ENCODE peak calls at places on chromosomes 7 and 10, in six cellular contexts. H is neural progenitor cell, X is PC-9, M is left ventricle myocardium inferior, R is ovary, L is A549. U is an unnamed sample.

GRCh38 chr7:1679966-1680730 is 10.1 kb downstream of the ELFN1 start:
- DNase-seq in H (no peak), X (no peak), M (no peak), R (no peak), L (no peak), U (no peak)

GRCh38 chr7:16354573-16354972 is 66.8 kb downstream of the CRPPA start:
- DNase-seq in H (no peak), X (no peak), M (no peak), R (no peak), L (no peak), U (no peak)

GRCh38 chr7:99955247-99955646 is 20.6 kb downstream of the AZGP1 start:
- DNase-seq in H (no peak), X (peak; percentile 79), M (no peak), R (no peak), L (no peak), U (no peak)

GRCh38 chr10:108791794-108792474 is 1131.4 kb downstream of the XPNPEP1 start:
- DNase-seq in H (no peak), X (no peak), M (no peak), R (no peak), L (no peak), U (no peak)

GRCh38 chr10:102280397-102281015 is 35.2 kb downstream of the GBF1 start:
- DNase-seq in H (no peak), X (no peak), M (peak; percentile 37), R (no peak), L (no peak), U (no peak)

GRCh38 chr7:148262721-148263229 is 327.8 kb upstream of the C7orf33 start:
- DNase-seq in H (peak; percentile 78), X (peak; percentile 60), M (peak; percentile 58), R (peak; percentile 82), L (peak; percentile 56), U (peak; percentile 11)

GRCh38 chr10:34194259-34194658 is 620.8 kb downstream of the PARD3 start:
- DNase-seq in H (no peak), X (no peak), M (no peak), R (no peak), L (no peak), U (no peak)

GRCh38 chr7:132666076-132666775 is 90.0 kb upstream of the PLXNA4 start:
- DNase-seq in H (no peak), X (no peak), M (no peak), R (no peak), L (no peak), U (no peak)

GRCh38 chr7:24152356-24152755 is 131.6 kb upstream of the NPY start:
- DNase-seq in H (no peak), X (no peak), M (no peak), R (no peak), L (no peak), U (no peak)

GRCh38 chr7:120877706-120878105 is 19.8 kb upstream of the TSPAN12 start:
- DNase-seq in H (no peak), X (no peak), M (no peak), R (no peak), L (no peak), U (no peak)

GRCh38 chr10:132674311-132674710 is 111.6 kb downstream of the NKX6-2 start:
- DNase-seq in H (no peak), X (no peak), M (no peak), R (no peak), L (no peak), U (no peak)

GRCh38 chr7:138064856-138065357 is 11.4 kb upstream of the AKR1D1 start:
- DNase-seq in H (peak; percentile 38), X (no peak), M (no peak), R (no peak), L (no peak), U (no peak)

GRCh38 chr7:40197527-40197926 is 62.7 kb downstream of the SUGCT start:
- DNase-seq in H (no peak), X (no peak), M (no peak), R (no peak), L (no peak), U (no peak)

GRCh38 chr7:6262206-6262605 is 10.2 kb downstream of the CYTH3 start:
- DNase-seq in H (no peak), X (no peak), M (no peak), R (no peak), L (no peak), U (no peak)

GRCh38 chr7:6260291-6261183 is 11.9 kb downstream of the CYTH3 start:
- DNase-seq in H (no peak), X (no peak), M (no peak), R (no peak), L (no peak), U (no peak)

GRCh38 chr7:6259257-6259656 is 13.2 kb downstream of the CYTH3 start:
- DNase-seq in H (no peak), X (no peak), M (no peak), R (no peak), L (no peak), U (no peak)

GRCh38 chr7:6258440-6259182 is 13.8 kb downstream of the CYTH3 start:
- DNase-seq in H (no peak), X (no peak), M (no peak), R (no peak), L (no peak), U (no peak)

DNA sequence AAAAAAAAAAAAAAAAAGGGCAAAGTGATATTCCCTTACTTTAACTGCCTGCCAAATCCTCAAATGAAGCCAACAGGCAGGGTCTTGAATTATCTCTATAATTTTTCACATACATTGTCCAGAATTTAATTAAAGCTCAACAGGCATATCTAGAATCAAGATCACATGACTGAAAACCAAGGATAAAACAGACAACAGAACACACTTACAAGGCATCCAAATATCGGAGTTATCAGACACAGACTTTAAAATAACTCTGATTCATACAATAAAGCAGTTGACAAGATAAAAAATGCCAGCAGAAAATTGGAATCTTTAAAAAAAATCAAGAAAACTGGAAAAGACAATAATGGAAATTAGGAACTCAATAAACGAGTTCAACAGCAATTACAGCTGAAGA is 10.7 kb downstream of the CYTH3 start:
- DNase-seq in H (no peak), X (no peak), M (no peak), R (no peak), L (no peak), U (no peak)
- H3K4me1 ChIP-seq in H (peaks cover 12% of the 10 kb centered on the region), X (peaks cover 6% of the 10 kb centered on the region), M (peaks cover 90% of the 10 kb centered on the region), R (peaks cover 15% of the 10 kb centered on the region), L (peaks cover 44% of the 10 kb centered on the region), U (peaks cover 9% of the 10 kb centered on the region)

GRCh38 chr7:151869968-151870918 is 6.7 kb downstream of the PRKAG2 start:
- DNase-seq in H (no peak), X (no peak), M (peak; percentile 12), R (no peak), L (no peak), U (no peak)
- H3K4me3 ChIP-seq in H (no peak overlapping the region), X (no peak overlapping the region), M (no peak overlapping the region), R (no peak overlapping the region), L (no peak overlapping the region), U (no peak overlapping the region)

DNA sequence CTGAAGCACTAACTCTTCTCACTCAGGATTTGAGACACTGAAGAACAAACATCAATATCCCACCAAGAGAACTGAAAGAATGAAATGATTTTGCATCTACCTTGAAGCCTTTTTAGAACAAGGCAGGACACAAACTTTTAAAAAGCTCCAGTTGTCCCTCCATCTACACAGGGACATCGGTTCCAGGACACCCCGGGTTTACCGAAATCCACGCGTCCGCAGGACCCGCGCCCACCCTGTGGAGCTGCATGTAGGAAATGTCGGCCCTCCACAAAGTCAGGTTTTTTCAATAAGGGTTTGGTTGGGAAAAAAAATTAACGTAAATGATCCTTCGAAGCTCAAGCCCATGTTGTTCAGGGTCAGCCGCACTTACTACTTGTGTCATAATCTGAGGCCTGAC is 94.0 kb downstream of the DIP2C start:
- DNase-seq in H (no peak), X (no peak), M (no peak), R (no peak), L (no peak), U (no peak)
- H3K4me1 ChIP-seq in H (peaks cover 27% of the 10 kb centered on the region), X (no peaks in the 10 kb centered on the region), M (peaks cover 50% of the 10 kb centered on the region), R (peaks cover 3% of the 10 kb centered on the region), L (no peaks in the 10 kb centered on the region), U (no peaks in the 10 kb centered on the region)

GRCh38 chr7:114606100-114606499 is 191.5 kb downstream of the FOXP2 start:
- DNase-seq in H (no peak), X (no peak), M (no peak), R (no peak), L (no peak), U (no peak)
- H3K4me3 ChIP-seq in H (no peak overlapping the region), X (no peak overlapping the region), M (no peak overlapping the region), R (no peak overlapping the region), L (no peak overlapping the region), U (no peak overlapping the region)

GRCh38 chr7:2830609-2831376 is 13.3 kb downstream of the GNA12 start:
- DNase-seq in H (no peak), X (no peak), M (no peak), R (no peak), L (no peak), U (no peak)

GRCh38 chr7:2829040-2829439 is 15.1 kb downstream of the GNA12 start:
- DNase-seq in H (no peak), X (no peak), M (no peak), R (no peak), L (no peak), U (no peak)

GRCh38 chr7:2834748-2835441 is 9.2 kb downstream of the GNA12 start:
- DNase-seq in H (no peak), X (no peak), M (no peak), R (no peak), L (no peak), U (no peak)

GRCh38 chr7:2833087-2833910 is 10.8 kb downstream of the GNA12 start:
- DNase-seq in H (no peak), X (no peak), M (no peak), R (no peak), L (no peak), U (no peak)

DNA sequence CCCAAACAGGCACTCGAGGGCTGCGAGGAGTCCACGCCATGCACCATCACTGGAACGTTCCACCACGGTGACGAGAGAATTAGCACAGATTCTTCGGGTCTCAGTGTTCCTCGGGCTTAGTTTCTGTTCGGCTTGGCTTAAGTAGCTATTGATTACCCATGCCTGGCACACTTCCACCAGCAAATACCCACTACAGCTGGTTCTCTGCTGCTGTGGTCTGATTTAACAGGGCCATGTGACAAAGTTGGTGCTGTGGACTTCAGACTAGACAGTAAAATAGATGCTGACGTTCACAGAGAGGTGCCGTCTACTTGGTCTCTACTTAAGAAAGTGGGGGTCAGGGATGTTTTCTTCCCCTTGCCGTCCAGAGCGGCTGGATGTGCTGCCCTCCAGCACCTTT is 11.7 kb downstream of the GNA12 start:
- DNase-seq in H (no peak), X (no peak), M (no peak), R (no peak), L (no peak), U (no peak)
- H3K4me1 ChIP-seq in H (peaks cover 11% of the 10 kb centered on the region), X (no peaks in the 10 kb centered on the region), M (peaks cover 60% of the 10 kb centered on the region), R (peaks cover 12% of the 10 kb centered on the region), L (no peaks in the 10 kb centered on the region), U (no peaks in the 10 kb centered on the region)